ENCODE peak calls at places on chromosomes 12 and 14, in ten cellular contexts. D is astrocyte, V is OCI-LY7, N is neural progenitor cell, P is endothelial cell of umbilical vein, G is fibroblast of lung, S is keratinocyte, X is mammary epithelial cell, F is hepatocyte, E is GM23248. J is an unnamed sample.

GRCh38 chr12:66572845-66573244 is 106.0 kb downstream of the GRIP1 start:
- DNase-seq in D (no peak), V (no peak), N (no peak), P (no peak), G (no peak), S (no peak), X (no peak), F (no peak), E (no peak), J (no peak)

GRCh38 chr14:31926652-31927347 is 150.3 kb upstream of the ARHGAP5 start:
- DNase-seq in D (no peak), V (no peak), N (no peak), P (peak; percentile 81), G (peak; percentile 4), S (no peak), X (no peak), F (no peak), E (no peak), J (no peak)

GRCh38 chr12:51905507-51906438 is 1.5 kb upstream of the ACVRL1 start:
- DNase-seq in D (no peak), V (no peak), N (no peak), P (peak; percentile 90), G (no peak), S (no peak), X (no peak), F (peak; percentile 45), E (peak; percentile 91), J (no peak)

GRCh38 chr14:97848351-97848980 is 1051.3 kb downstream of the VRK1 start:
- DNase-seq in D (no peak), V (no peak), N (peak; percentile 78), P (no peak), G (no peak), S (no peak), X (no peak), F (peak; percentile 48), E (no peak), J (no peak)

GRCh38 chr12:65892905-65893304 is 68.6 kb downstream of the HMGA2 start:
- DNase-seq in D (peak; percentile 77), V (no peak), N (no peak), P (peak; percentile 79), G (peak; percentile 83), S (no peak), X (peak; percentile 57), F (no peak), E (peak; percentile 88), J (no peak)

GRCh38 chr12:42617622-42618021 is 28.1 kb upstream of the PRICKLE1 start:
- DNase-seq in D (no peak), V (no peak), N (no peak), P (peak; percentile 28), G (peak; percentile 11), S (no peak), X (peak; percentile 6), F (no peak), E (no peak), J (no peak)

GRCh38 chr12:108663324-108664015 is 29.8 kb upstream of the SELPLG start:
- DNase-seq in D (no peak), V (no peak), N (no peak), P (no peak), G (no peak), S (no peak), X (no peak), F (no peak), E (no peak), J (no peak)

GRCh38 chr12:85821759-85822158 is 14.4 kb downstream of the RASSF9 start:
- DNase-seq in D (no peak), V (no peak), N (no peak), P (peak; percentile 83), G (no peak), S (no peak), X (no peak), F (no peak), E (no peak), J (no peak)

GRCh38 chr14:88251650-88252049 is 71.4 kb downstream of the KCNK10 start:
- DNase-seq in D (no peak), V (no peak), N (no peak), P (no peak), G (no peak), S (no peak), X (no peak), F (no peak), E (no peak), J (no peak)

GRCh38 chr14:71606575-71606974 is 325.7 kb upstream of the RGS6 start:
- DNase-seq in D (no peak), V (no peak), N (no peak), P (no peak), G (no peak), S (no peak), X (no peak), F (no peak), E (no peak), J (no peak)
- H3K79me2 ChIP-seq in D (peaks cover 61% of the 10 kb centered on the region), V (peaks cover 45% of the 10 kb centered on the region), N (peaks cover 29% of the 10 kb centered on the region), P (no peaks in the 10 kb centered on the region), G (peaks cover 7% of the 10 kb centered on the region), S (peaks cover 16% of the 10 kb centered on the region), X (peaks cover 47% of the 10 kb centered on the region), F (peaks cover 69% of the 10 kb centered on the region), E (peaks cover 99% of the 10 kb centered on the region), J (no peaks in the 10 kb centered on the region)

GRCh38 chr12:82857276-82857675 is 170.6 kb downstream of the TMTC2 start:
- DNase-seq in D (no peak), V (no peak), N (no peak), P (peak; percentile 70), G (no peak), S (no peak), X (no peak), F (no peak), E (no peak), J (no peak)
- H3K79me2 ChIP-seq in D (no peaks in the 10 kb centered on the region), V (no peaks in the 10 kb centered on the region), N (peaks cover 7% of the 10 kb centered on the region), P (no peaks in the 10 kb centered on the region), G (no peaks in the 10 kb centered on the region), S (no peaks in the 10 kb centered on the region), X (no peaks in the 10 kb centered on the region), F (no peaks in the 10 kb centered on the region), E (no peaks in the 10 kb centered on the region), J (no peaks in the 10 kb centered on the region)

GRCh38 chr12:110647669-110648068 is 33.7 kb downstream of the TCTN1 start:
- DNase-seq in D (no peak), V (peak; percentile 92), N (no peak), P (no peak), G (no peak), S (no peak), X (no peak), F (no peak), E (no peak), J (peak; percentile 80)
- H3K79me2 ChIP-seq in D (no peaks in the 10 kb centered on the region), V (no peaks in the 10 kb centered on the region), N (no peaks in the 10 kb centered on the region), P (no peaks in the 10 kb centered on the region), G (no peaks in the 10 kb centered on the region), S (no peaks in the 10 kb centered on the region), X (no peaks in the 10 kb centered on the region), F (no peaks in the 10 kb centered on the region), E (no peaks in the 10 kb centered on the region), J (no peaks in the 10 kb centered on the region)

GRCh38 chr14:82667006-82667405 is 1133.4 kb upstream of the SEL1L start:
- DNase-seq in D (no peak), V (no peak), N (no peak), P (no peak), G (no peak), S (no peak), X (no peak), F (no peak), E (no peak), J (no peak)
- H3K79me2 ChIP-seq in D (no peaks in the 10 kb centered on the region), V (no peaks in the 10 kb centered on the region), N (no peaks in the 10 kb centered on the region), P (no peaks in the 10 kb centered on the region), G (no peaks in the 10 kb centered on the region), S (no peaks in the 10 kb centered on the region), X (no peaks in the 10 kb centered on the region), F (no peaks in the 10 kb centered on the region), E (no peaks in the 10 kb centered on the region), J (no peaks in the 10 kb centered on the region)

GRCh38 chr14:74612346-74613021 is 447 bp upstream of the LTBP2 start:
- DNase-seq in D (peak; percentile 53), V (peak; percentile 86), N (peak; percentile 93), P (peak; percentile 77), G (peak; percentile 74), S (no peak), X (peak; percentile 68), F (peak; percentile 93), E (peak; percentile 94), J (peak; percentile 58)
- H3K79me2 ChIP-seq in D (peaks cover 65% of the 10 kb centered on the region), V (no peaks in the 10 kb centered on the region), N (no peaks in the 10 kb centered on the region), P (peaks cover 73% of the 10 kb centered on the region), G (peaks cover 53% of the 10 kb centered on the region), S (peaks cover 40% of the 10 kb centered on the region), X (peaks cover 59% of the 10 kb centered on the region), F (no peaks in the 10 kb centered on the region), E (peaks cover 67% of the 10 kb centered on the region), J (no peaks in the 10 kb centered on the region)

GRCh38 chr12:12716151-12716844 is 870 bp upstream of the CDKN1B start:
- DNase-seq in D (peak; percentile 18), V (no peak), N (no peak), P (peak; percentile 93), G (peak; percentile 37), S (no peak), X (peak; percentile 59), F (peak; percentile 28), E (peak; percentile 58), J (peak; percentile 42)

GRCh38 chr12:12714276-12715001 is 2.7 kb upstream of the CDKN1B start:
- DNase-seq in D (peak; percentile 31), V (peak; percentile 82), N (peak; percentile 53), P (peak; percentile 80), G (peak; percentile 54), S (no peak), X (no peak), F (peak; percentile 58), E (peak; percentile 64), J (peak; percentile 89)

GRCh38 chr12:12715459-12716150 is 1.6 kb upstream of the CDKN1B start:
- DNase-seq in D (peak; percentile 18), V (peak; percentile 64), N (no peak), P (peak; percentile 73), G (peak; percentile 25), S (no peak), X (no peak), F (no peak), E (peak; percentile 28), J (peak; percentile 94)

GRCh38 chr12:12713932-12714275 is 3.3 kb upstream of the CDKN1B start:
- DNase-seq in D (no peak), V (no peak), N (no peak), P (no peak), G (no peak), S (no peak), X (no peak), F (no peak), E (no peak), J (no peak)

DNA sequence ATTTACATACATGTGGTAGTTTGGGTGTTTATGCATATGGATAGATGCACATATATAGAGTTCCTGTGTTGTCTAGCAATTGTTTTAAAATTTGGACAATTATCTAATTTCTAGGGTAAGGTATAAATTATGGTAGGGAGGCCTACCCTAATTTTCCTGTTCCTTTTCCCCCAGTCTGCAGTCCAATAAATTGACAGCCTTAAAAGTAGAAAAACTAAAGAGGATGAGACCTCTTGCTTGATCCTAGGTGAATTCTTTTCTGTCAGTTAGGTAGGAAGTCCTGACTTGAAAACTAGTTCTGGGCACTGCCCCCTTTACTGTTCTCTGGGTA is 2.1 kb upstream of the CDKN1B start:
- DNase-seq in D (no peak), V (no peak), N (no peak), P (no peak), G (no peak), S (no peak), X (no peak), F (no peak), E (no peak), J (no peak)
- H3K79me2 ChIP-seq in D (peaks cover 30% of the 10 kb centered on the region), V (peaks cover 28% of the 10 kb centered on the region), N (peaks cover 35% of the 10 kb centered on the region), P (peaks cover 29% of the 10 kb centered on the region), G (peaks cover 29% of the 10 kb centered on the region), S (peaks cover 29% of the 10 kb centered on the region), X (peaks cover 29% of the 10 kb centered on the region), F (peaks cover 29% of the 10 kb centered on the region), E (peaks cover 28% of the 10 kb centered on the region), J (peaks cover 64% of the 10 kb centered on the region)

GRCh38 chr12:15206338-15206737 is 14.9 kb downstream of the RERG start:
- DNase-seq in D (no peak), V (no peak), N (no peak), P (no peak), G (no peak), S (no peak), X (no peak), F (no peak), E (no peak), J (no peak)
- H3K79me2 ChIP-seq in D (no peaks in the 10 kb centered on the region), V (no peaks in the 10 kb centered on the region), N (no peaks in the 10 kb centered on the region), P (no peaks in the 10 kb centered on the region), G (no peaks in the 10 kb centered on the region), S (no peaks in the 10 kb centered on the region), X (no peaks in the 10 kb centered on the region), F (no peaks in the 10 kb centered on the region), E (no peaks in the 10 kb centered on the region), J (no peaks in the 10 kb centered on the region)

J was measured in MM.1S.